ENCODE peak calls at places on chromosomes 3 and 15, in ten cellular contexts. G is HT-29; H is fibroblast of gingiva; Q is activated CD8-positive, alpha-beta memory T cell treated with anti-CD3 and anti-CD28 coated beads, Interleukin-2, amount 50 U/mL, for 48 hours; I is cardiac muscle cell; V is nephron progenitor cell; A is SK-N-DZ; O is left ventricle myocardium superior; B is fibroblast of the conjunctiva; E is ovary. M is an unnamed sample.

GRCh38 chr3:142888099-142888483 is 792 bp downstream of the PCOLCE2 start:
- DNase-seq in G (peak), H (no peak), Q (no peak), I (peak), V (no peak), A (peak), O (peak), B (peak), E (no peak), M (no peak)

GRCh38 chr3:12159227-12159601 is 502 bp upstream of the TIMP4 start:
- DNase-seq in G (no peak), H (no peak), Q (no peak), I (no peak), V (no peak), A (no peak), O (no peak), B (no peak), E (no peak), M (no peak)

GRCh38 chr3:67517781-67518180 is 136.6 kb downstream of the SUCLG2 start:
- DNase-seq in G (no peak), H (peak), Q (no peak), I (no peak), V (no peak), A (no peak), O (no peak), B (no peak), E (no peak), M (no peak)

GRCh38 chr15:90062023-90062728 is 40.1 kb downstream of the IDH2 start:
- DNase-seq in G (peak), H (no peak), Q (no peak), I (peak), V (peak), A (peak), O (peak), B (no peak), E (peak), M (no peak)

GRCh38 chr15:79171320-79172031 is 80.9 kb upstream of the RASGRF1 start:
- DNase-seq in G (no peak), H (no peak), Q (peak), I (no peak), V (no peak), A (peak), O (no peak), B (no peak), E (no peak), M (no peak)

GRCh38 chr15:71654714-71655174 is 155.6 kb upstream of the NR2E3 start:
- DNase-seq in G (no peak), H (no peak), Q (no peak), I (peak), V (no peak), A (no peak), O (no peak), B (no peak), E (no peak), M (no peak)

GRCh38 chr3:20236603-20237002 is 50.6 kb upstream of the SGO1 start:
- DNase-seq in G (no peak), H (no peak), Q (no peak), I (no peak), V (no peak), A (no peak), O (no peak), B (no peak), E (no peak), M (no peak)

GRCh38 chr15:82805994-82806406 is at the start of gene FSD2:
- DNase-seq in G (no peak), H (no peak), Q (no peak), I (no peak), V (peak), A (peak), O (peak), B (no peak), E (no peak), M (peak)

GRCh38 chr15:29570931-29571727 is 251.1 kb downstream of the TJP1 start:
- DNase-seq in G (no peak), H (no peak), Q (no peak), I (peak), V (peak), A (peak), O (peak), B (no peak), E (no peak), M (no peak)

GRCh38 chr15:94576889-94577533 is 345.6 kb downstream of the MCTP2 start:
- DNase-seq in G (peak), H (no peak), Q (peak), I (peak), V (no peak), A (peak), O (no peak), B (no peak), E (no peak), M (no peak)

GRCh38 chr3:123678108-123678511 is 93.3 kb upstream of the HACD2 start:
- DNase-seq in G (peak), H (peak), Q (no peak), I (peak), V (no peak), A (peak), O (no peak), B (no peak), E (no peak), M (no peak)

GRCh38 chr15:24017470-24017869 is 330.4 kb upstream of the NDN start:
- DNase-seq in G (no peak), H (no peak), Q (no peak), I (no peak), V (no peak), A (no peak), O (no peak), B (no peak), E (no peak), M (no peak)

GRCh38 chr3:131091768-131092167 is 65.1 kb downstream of the NEK11 start:
- DNase-seq in G (no peak), H (no peak), Q (no peak), I (no peak), V (no peak), A (peak), O (no peak), B (no peak), E (no peak), M (no peak)

GRCh38 chr15:37981781-37982180 is 47.3 kb downstream of the TMCO5A start:
- DNase-seq in G (peak), H (peak), Q (no peak), I (peak), V (no peak), A (peak), O (no peak), B (peak), E (no peak), M (no peak)

GRCh38 chr15:52759969-52760368 is 30.2 kb downstream of the ONECUT1 start:
- DNase-seq in G (no peak), H (no peak), Q (no peak), I (no peak), V (no peak), A (no peak), O (no peak), B (no peak), E (no peak), M (no peak)

GRCh38 chr3:174397848-174398247 is 461.3 kb upstream of the NAALADL2 start:
- DNase-seq in G (peak), H (peak), Q (no peak), I (peak), V (no peak), A (peak), O (no peak), B (peak), E (no peak), M (no peak)

GRCh38 chr3:52895416-52895815 is 1.9 kb downstream of the STIMATE start:
- DNase-seq in G (no peak), H (no peak), Q (no peak), I (no peak), V (no peak), A (no peak), O (no peak), B (no peak), E (no peak), M (no peak)

GRCh38 chr3:183370391-183370790 is 58.0 kb downstream of the MCF2L2 start:
- DNase-seq in G (no peak), H (peak), Q (no peak), I (peak), V (no peak), A (no peak), O (no peak), B (peak), E (no peak), M (no peak)